ENCODE peak calls at places on chromosomes 2 and 18, in seven cellular contexts. One of them, this sample, is unnamed.

GRCh38 chr2:207066784-207067460 is 98.8 kb downstream of the KLF7 start:
- DNase-seq in non-pigmented ciliary epithelial cell: no peak
- DNase-seq in right lobe of liver: no peak
- DNase-seq in GM23248: peak; percentile 27
- DNase-seq in brain microvascular endothelial cell: no peak
- DNase-seq in CD4-positive, alpha-beta T cell: no peak
- DNase-seq in amniotic stem cell: no peak
- DNase-seq in this sample: no peak

GRCh38 chr2:111069722-111070121 is 51.0 kb upstream of the BCL2L11 start:
- DNase-seq in right lobe of liver: no peak
- DNase-seq in brain microvascular endothelial cell: no peak
- DNase-seq in non-pigmented ciliary epithelial cell: no peak
- DNase-seq in GM23248: no peak
- DNase-seq in CD4-positive, alpha-beta T cell: no peak
- DNase-seq in amniotic stem cell: no peak
- DNase-seq in this sample: no peak

GRCh38 chr2:189411860-189412259 is 29.4 kb upstream of the WDR75 start:
- DNase-seq in right lobe of liver: no peak
- DNase-seq in CD4-positive, alpha-beta T cell: no peak
- DNase-seq in amniotic stem cell: peak; percentile 60
- DNase-seq in brain microvascular endothelial cell: peak; percentile 61
- DNase-seq in non-pigmented ciliary epithelial cell: peak; percentile 91
- DNase-seq in GM23248: peak; percentile 91
- DNase-seq in this sample: no peak

GRCh38 chr2:37376421-37377186 is 32.2 kb downstream of the QPCT start:
- DNase-seq in brain microvascular endothelial cell: no peak
- DNase-seq in right lobe of liver: no peak
- DNase-seq in CD4-positive, alpha-beta T cell: no peak
- DNase-seq in non-pigmented ciliary epithelial cell: no peak
- DNase-seq in amniotic stem cell: no peak
- DNase-seq in GM23248: peak; percentile 97
- DNase-seq in this sample: no peak

GRCh38 chr2:283996-284794 is 3.7 kb downstream of the ALKAL2 start:
- DNase-seq in CD4-positive, alpha-beta T cell: no peak
- DNase-seq in GM23248: no peak
- DNase-seq in brain microvascular endothelial cell: no peak
- DNase-seq in non-pigmented ciliary epithelial cell: no peak
- DNase-seq in right lobe of liver: no peak
- DNase-seq in amniotic stem cell: no peak
- DNase-seq in this sample: no peak

GRCh38 chr2:7706791-7707190 is 789.6 kb downstream of the RNF144A start:
- DNase-seq in non-pigmented ciliary epithelial cell: no peak
- DNase-seq in GM23248: peak; percentile 40
- DNase-seq in brain microvascular endothelial cell: no peak
- DNase-seq in CD4-positive, alpha-beta T cell: no peak
- DNase-seq in amniotic stem cell: no peak
- DNase-seq in right lobe of liver: no peak
- DNase-seq in this sample: no peak

GRCh38 chr2:219175928-219176817 is 552 bp downstream of the CNPPD1 start:
- DNase-seq in brain microvascular endothelial cell: peak; percentile 19
- DNase-seq in amniotic stem cell: no peak
- DNase-seq in right lobe of liver: peak; percentile 60
- DNase-seq in non-pigmented ciliary epithelial cell: no peak
- DNase-seq in CD4-positive, alpha-beta T cell: no peak
- DNase-seq in GM23248: peak; percentile 70
- DNase-seq in this sample: no peak

GRCh38 chr2:222336442-222336841 is 37.6 kb upstream of the PAX3 start:
- DNase-seq in non-pigmented ciliary epithelial cell: no peak
- DNase-seq in amniotic stem cell: no peak
- DNase-seq in right lobe of liver: no peak
- DNase-seq in GM23248: no peak
- DNase-seq in CD4-positive, alpha-beta T cell: no peak
- DNase-seq in brain microvascular endothelial cell: no peak
- DNase-seq in this sample: no peak

GRCh38 chr2:85132834-85133637 is at the start of gene TCF7L1:
- DNase-seq in GM23248: peak; percentile 88
- DNase-seq in CD4-positive, alpha-beta T cell: no peak
- DNase-seq in brain microvascular endothelial cell: peak; percentile 69
- DNase-seq in right lobe of liver: peak; percentile 88
- DNase-seq in amniotic stem cell: peak; percentile 80
- DNase-seq in non-pigmented ciliary epithelial cell: no peak
- DNase-seq in this sample: peak; percentile 85

GRCh38 chr2:231464576-231465540 is 574 bp upstream of the NCL start:
- DNase-seq in brain microvascular endothelial cell: peak; percentile 98
- DNase-seq in amniotic stem cell: peak; percentile 48
- DNase-seq in CD4-positive, alpha-beta T cell: peak; percentile 98
- DNase-seq in right lobe of liver: peak; percentile 98
- DNase-seq in non-pigmented ciliary epithelial cell: no peak
- DNase-seq in GM23248: peak; percentile 100
- DNase-seq in this sample: no peak

GRCh38 chr18:74541703-74542555 is 7.6 kb downstream of the CNDP1 start:
- DNase-seq in amniotic stem cell: no peak
- DNase-seq in brain microvascular endothelial cell: no peak
- DNase-seq in GM23248: no peak
- DNase-seq in CD4-positive, alpha-beta T cell: no peak
- DNase-seq in non-pigmented ciliary epithelial cell: no peak
- DNase-seq in right lobe of liver: peak; percentile 83
- DNase-seq in this sample: no peak

GRCh38 chr18:43192408-43192807 is 76.9 kb upstream of the RIT2 start:
- DNase-seq in non-pigmented ciliary epithelial cell: peak; percentile 1
- DNase-seq in GM23248: peak; percentile 22
- DNase-seq in CD4-positive, alpha-beta T cell: no peak
- DNase-seq in brain microvascular endothelial cell: peak; percentile 39
- DNase-seq in amniotic stem cell: no peak
- DNase-seq in right lobe of liver: no peak
- DNase-seq in this sample: no peak

GRCh38 chr2:4715065-4715464 is 977.1 kb upstream of the SOX11 start:
- DNase-seq in right lobe of liver: no peak
- DNase-seq in non-pigmented ciliary epithelial cell: no peak
- DNase-seq in GM23248: no peak
- DNase-seq in brain microvascular endothelial cell: peak; percentile 42
- DNase-seq in CD4-positive, alpha-beta T cell: no peak
- DNase-seq in amniotic stem cell: no peak
- DNase-seq in this sample: no peak

GRCh38 chr2:235936493-235936892 is 231.7 kb downstream of the GBX2 start:
- DNase-seq in brain microvascular endothelial cell: no peak
- DNase-seq in amniotic stem cell: no peak
- DNase-seq in GM23248: no peak
- DNase-seq in CD4-positive, alpha-beta T cell: no peak
- DNase-seq in non-pigmented ciliary epithelial cell: no peak
- DNase-seq in right lobe of liver: peak; percentile 5
- DNase-seq in this sample: peak; percentile 5

GRCh38 chr2:204503869-204504268 is 41.4 kb upstream of the PARD3B start:
- DNase-seq in CD4-positive, alpha-beta T cell: no peak
- DNase-seq in non-pigmented ciliary epithelial cell: no peak
- DNase-seq in GM23248: no peak
- DNase-seq in brain microvascular endothelial cell: peak; percentile 88
- DNase-seq in right lobe of liver: no peak
- DNase-seq in amniotic stem cell: no peak
- DNase-seq in this sample: no peak

GRCh38 chr2:135279209-135279608 is 227.1 kb downstream of the RAB3GAP1 start:
- DNase-seq in CD4-positive, alpha-beta T cell: no peak
- DNase-seq in right lobe of liver: no peak
- DNase-seq in amniotic stem cell: no peak
- DNase-seq in non-pigmented ciliary epithelial cell: no peak
- DNase-seq in brain microvascular endothelial cell: no peak
- DNase-seq in GM23248: no peak
- DNase-seq in this sample: no peak

GRCh38 chr2:189613077-189613636 is 32.6 kb upstream of the SLC40A1 start:
- DNase-seq in non-pigmented ciliary epithelial cell: peak; percentile 91
- DNase-seq in brain microvascular endothelial cell: peak; percentile 98
- DNase-seq in CD4-positive, alpha-beta T cell: no peak
- DNase-seq in GM23248: peak; percentile 33
- DNase-seq in right lobe of liver: no peak
- DNase-seq in amniotic stem cell: peak; percentile 70
- DNase-seq in this sample: no peak

GRCh38 chr2:127606594-127607398 is 39.2 kb upstream of the GPR17 start:
- DNase-seq in CD4-positive, alpha-beta T cell: no peak
- DNase-seq in right lobe of liver: peak; percentile 7
- DNase-seq in amniotic stem cell: no peak
- DNase-seq in GM23248: no peak
- DNase-seq in non-pigmented ciliary epithelial cell: no peak
- DNase-seq in brain microvascular endothelial cell: no peak
- DNase-seq in this sample: no peak

GRCh38 chr2:22821458-22821857 is 563.5 kb upstream of the KLHL29 start:
- DNase-seq in non-pigmented ciliary epithelial cell: no peak
- DNase-seq in CD4-positive, alpha-beta T cell: no peak
- DNase-seq in amniotic stem cell: no peak
- DNase-seq in brain microvascular endothelial cell: no peak
- DNase-seq in right lobe of liver: no peak
- DNase-seq in GM23248: no peak
- DNase-seq in this sample: no peak

GRCh38 chr2:29336334-29336733 is 221.1 kb downstream of the CLIP4 start:
- DNase-seq in CD4-positive, alpha-beta T cell: no peak
- DNase-seq in GM23248: no peak
- DNase-seq in brain microvascular endothelial cell: no peak
- DNase-seq in amniotic stem cell: no peak
- DNase-seq in non-pigmented ciliary epithelial cell: no peak
- DNase-seq in right lobe of liver: no peak
- DNase-seq in this sample: no peak

GRCh38 chr2:16869711-16870110 is 204.1 kb upstream of the CYRIA start:
- DNase-seq in right lobe of liver: no peak
- DNase-seq in amniotic stem cell: no peak
- DNase-seq in non-pigmented ciliary epithelial cell: no peak
- DNase-seq in brain microvascular endothelial cell: no peak
- DNase-seq in CD4-positive, alpha-beta T cell: no peak
- DNase-seq in GM23248: no peak
- DNase-seq in this sample: no peak

GRCh38 chr2:124804014-124804940 is 779.2 kb downstream of the CNTNAP5 start:
- DNase-seq in amniotic stem cell: no peak
- DNase-seq in CD4-positive, alpha-beta T cell: no peak
- DNase-seq in right lobe of liver: no peak
- DNase-seq in brain microvascular endothelial cell: no peak
- DNase-seq in GM23248: peak; percentile 43
- DNase-seq in non-pigmented ciliary epithelial cell: no peak
- DNase-seq in this sample: peak; percentile 39

GRCh38 chr2:675051-675450 is 2.2 kb downstream of the TMEM18 start:
- DNase-seq in amniotic stem cell: no peak
- DNase-seq in non-pigmented ciliary epithelial cell: no peak
- DNase-seq in CD4-positive, alpha-beta T cell: no peak
- DNase-seq in brain microvascular endothelial cell: no peak
- DNase-seq in GM23248: no peak
- DNase-seq in right lobe of liver: no peak
- DNase-seq in this sample: no peak

GRCh38 chr2:168645696-168646095 is 156.7 kb upstream of the NOSTRIN start:
- DNase-seq in CD4-positive, alpha-beta T cell: no peak
- DNase-seq in GM23248: no peak
- DNase-seq in brain microvascular endothelial cell: no peak
- DNase-seq in non-pigmented ciliary epithelial cell: no peak
- DNase-seq in right lobe of liver: no peak
- DNase-seq in amniotic stem cell: no peak
- DNase-seq in this sample: no peak

GRCh38 chr2:210604666-210605065 is 48.3 kb downstream of the CPS1 start:
- DNase-seq in amniotic stem cell: no peak
- DNase-seq in brain microvascular endothelial cell: no peak
- DNase-seq in GM23248: no peak
- DNase-seq in non-pigmented ciliary epithelial cell: no peak
- DNase-seq in CD4-positive, alpha-beta T cell: no peak
- DNase-seq in right lobe of liver: no peak
- DNase-seq in this sample: no peak

GRCh38 chr2:223314831-223315230 is 262.8 kb downstream of the KCNE4 start:
- DNase-seq in CD4-positive, alpha-beta T cell: no peak
- DNase-seq in right lobe of liver: no peak
- DNase-seq in non-pigmented ciliary epithelial cell: no peak
- DNase-seq in amniotic stem cell: no peak
- DNase-seq in GM23248: peak; percentile 16
- DNase-seq in brain microvascular endothelial cell: peak; percentile 20
- DNase-seq in this sample: no peak

GRCh38 chr2:7658486-7658885 is 741.3 kb downstream of the RNF144A start:
- DNase-seq in brain microvascular endothelial cell: no peak
- DNase-seq in CD4-positive, alpha-beta T cell: no peak
- DNase-seq in non-pigmented ciliary epithelial cell: no peak
- DNase-seq in right lobe of liver: no peak
- DNase-seq in amniotic stem cell: no peak
- DNase-seq in GM23248: no peak
- DNase-seq in this sample: no peak

GRCh38 chr2:44745460-44745859 is 196.0 kb upstream of the SIX3 start:
- DNase-seq in GM23248: no peak
- DNase-seq in non-pigmented ciliary epithelial cell: no peak
- DNase-seq in CD4-positive, alpha-beta T cell: no peak
- DNase-seq in brain microvascular endothelial cell: no peak
- DNase-seq in right lobe of liver: no peak
- DNase-seq in amniotic stem cell: no peak
- DNase-seq in this sample: no peak

GRCh38 chr18:49444599-49444998 is 15.8 kb downstream of the DYM start:
- DNase-seq in right lobe of liver: no peak
- DNase-seq in GM23248: peak; percentile 19
- DNase-seq in amniotic stem cell: no peak
- DNase-seq in brain microvascular endothelial cell: no peak
- DNase-seq in CD4-positive, alpha-beta T cell: no peak
- DNase-seq in non-pigmented ciliary epithelial cell: no peak
- DNase-seq in this sample: no peak

GRCh38 chr2:31137211-31138036 is 816 bp downstream of the GALNT14 start:
- DNase-seq in right lobe of liver: no peak
- DNase-seq in CD4-positive, alpha-beta T cell: no peak
- DNase-seq in amniotic stem cell: no peak
- DNase-seq in non-pigmented ciliary epithelial cell: no peak
- DNase-seq in brain microvascular endothelial cell: no peak
- DNase-seq in GM23248: peak; percentile 47
- DNase-seq in this sample: no peak

GRCh38 chr18:79941473-79942119 is 9.9 kb downstream of the SLC66A2 start:
- DNase-seq in GM23248: no peak
- DNase-seq in CD4-positive, alpha-beta T cell: no peak
- DNase-seq in brain microvascular endothelial cell: no peak
- DNase-seq in non-pigmented ciliary epithelial cell: no peak
- DNase-seq in amniotic stem cell: no peak
- DNase-seq in right lobe of liver: peak; percentile 35
- DNase-seq in this sample: no peak

GRCh38 chr2:40827371-40827770 is 375.5 kb upstream of the SLC8A1 start:
- DNase-seq in brain microvascular endothelial cell: no peak
- DNase-seq in amniotic stem cell: no peak
- DNase-seq in CD4-positive, alpha-beta T cell: no peak
- DNase-seq in right lobe of liver: no peak
- DNase-seq in non-pigmented ciliary epithelial cell: no peak
- DNase-seq in GM23248: no peak
- DNase-seq in this sample: no peak

GRCh38 chr2:219739061-219739460 is 111.6 kb downstream of the SLC4A3 start:
- DNase-seq in right lobe of liver: no peak
- DNase-seq in brain microvascular endothelial cell: no peak
- DNase-seq in amniotic stem cell: no peak
- DNase-seq in GM23248: no peak
- DNase-seq in non-pigmented ciliary epithelial cell: no peak
- DNase-seq in CD4-positive, alpha-beta T cell: no peak
- DNase-seq in this sample: no peak

GRCh38 chr2:69298862-69299261 is 88.2 kb downstream of the GFPT1 start:
- DNase-seq in GM23248: peak; percentile 91
- DNase-seq in brain microvascular endothelial cell: peak; percentile 68
- DNase-seq in CD4-positive, alpha-beta T cell: no peak
- DNase-seq in amniotic stem cell: no peak
- DNase-seq in right lobe of liver: no peak
- DNase-seq in non-pigmented ciliary epithelial cell: no peak
- DNase-seq in this sample: no peak

GRCh38 chr18:9756566-9757470 is 48.7 kb downstream of the RAB31 start:
- DNase-seq in non-pigmented ciliary epithelial cell: no peak
- DNase-seq in GM23248: no peak
- DNase-seq in amniotic stem cell: no peak
- DNase-seq in CD4-positive, alpha-beta T cell: no peak
- DNase-seq in right lobe of liver: no peak
- DNase-seq in brain microvascular endothelial cell: no peak
- DNase-seq in this sample: no peak